ENCODE peak calls at places on chromosomes 11 and 22, in seven cellular contexts. X is Panc1, T is H9, E is HCT116, A is mucosa of descending colon, R is transverse colon, I is progenitor cell of endocrine pancreas. K is an unnamed sample.

GRCh38 chr11:118929496-118930151 is 3.9 kb upstream of the BCL9L start:
- DNase-seq in I (peak), X (no peak), E (peak), A (peak), R (peak), T (peak), K (peak)

GRCh38 chr11:34356576-34356917 is 1.3 kb downstream of the ABTB2 start:
- DNase-seq in I (peak), A (no peak), T (peak), R (no peak), X (no peak), E (no peak), K (peak)

GRCh38 chr22:48244388-48245118 is 1482.1 kb downstream of the TBC1D22A start:
- DNase-seq in A (no peak), X (no peak), R (no peak), T (peak), I (no peak), E (no peak), K (no peak)

GRCh38 chr11:118898400-118899295 is 15.0 kb downstream of the CXCR5 start:
- DNase-seq in R (peak), A (peak), E (no peak), T (no peak), X (no peak), I (no peak), K (no peak)

GRCh38 chr22:25448435-25449051 is 115.9 kb upstream of the GRK3 start:
- DNase-seq in X (no peak), T (no peak), A (peak), R (no peak), I (no peak), E (no peak), K (peak)

GRCh38 chr11:8313504-8314090 is 49.9 kb upstream of the LMO1 start:
- DNase-seq in T (no peak), I (no peak), A (no peak), X (no peak), E (no peak), R (no peak), K (no peak)

GRCh38 chr11:32385998-32386397 is 49.3 kb downstream of the WT1 start:
- DNase-seq in A (no peak), R (peak), X (no peak), I (no peak), T (peak), E (peak), K (peak)

GRCh38 chr22:44100411-44100810 is 76.3 kb downstream of the PARVB start:
- DNase-seq in T (no peak), E (no peak), R (no peak), X (no peak), I (no peak), A (no peak), K (no peak)

GRCh38 chr11:36447514-36447913 is 62.6 kb downstream of the TRAF6 start:
- DNase-seq in R (no peak), E (no peak), A (no peak), T (no peak), I (no peak), X (no peak), K (no peak)

GRCh38 chr11:24748261-24748660 is 251.4 kb downstream of the LUZP2 start:
- DNase-seq in T (no peak), I (no peak), X (no peak), A (no peak), R (no peak), E (no peak), K (no peak)

GRCh38 chr11:132278801-132279574 is 908.6 kb downstream of the NTM start:
- DNase-seq in A (no peak), I (no peak), E (no peak), R (no peak), T (no peak), X (no peak), K (no peak)

GRCh38 chr11:76830639-76831312 is 29.9 kb upstream of the ACER3 start:
- DNase-seq in R (no peak), T (no peak), I (no peak), E (no peak), X (no peak), A (no peak), K (no peak)

GRCh38 chr11:27296406-27296994 is 66.5 kb downstream of the CCDC34 start:
- DNase-seq in A (no peak), R (no peak), E (peak), X (peak), I (no peak), T (no peak), K (peak)

GRCh38 chr11:129225190-129225589 is 33.1 kb upstream of the ARHGAP32 start:
- DNase-seq in A (no peak), X (no peak), E (no peak), I (no peak), T (no peak), R (no peak), K (no peak)

GRCh38 chr11:14075118-14075601 is 112.6 kb downstream of the SPON1 start:
- DNase-seq in I (no peak), X (no peak), A (no peak), T (no peak), E (no peak), R (no peak), K (no peak)

GRCh38 chr11:132336781-132337535 is 966.5 kb downstream of the NTM start:
- DNase-seq in E (no peak), X (no peak), T (no peak), R (no peak), I (no peak), A (no peak), K (no peak)

GRCh38 chr11:73746701-73747100 is 14.2 kb downstream of the RAB6A start:
- DNase-seq in R (no peak), A (no peak), T (no peak), X (no peak), E (no peak), I (no peak), K (no peak)

GRCh38 chr22:22558972-22559603 is at the start of gene PRAME:
- DNase-seq in I (peak), X (peak), R (peak), T (peak), A (peak), E (peak), K (peak)

GRCh38 chr11:45624095-45624494 is 41.3 kb downstream of the CHST1 start:
- DNase-seq in X (no peak), E (no peak), T (no peak), A (no peak), I (no peak), R (no peak), K (no peak)

GRCh38 chr11:71324788-71325417 is 72.5 kb upstream of the SHANK2 start:
- DNase-seq in R (no peak), E (no peak), X (no peak), I (no peak), T (no peak), A (no peak), K (no peak)

GRCh38 chr11:64591257-64592233 is 525 bp downstream of the SLC22A12 start:
- DNase-seq in R (no peak), E (no peak), A (peak), I (no peak), X (no peak), T (no peak), K (no peak)

GRCh38 chr11:118142809-118143208 is 9.8 kb downstream of the SCN4B start:
- DNase-seq in T (no peak), E (no peak), R (peak), I (no peak), X (no peak), A (no peak), K (no peak)

GRCh38 chr11:47330002-47330911 is 22.2 kb downstream of the MYBPC3 start:
- DNase-seq in I (no peak), E (no peak), T (peak), A (no peak), X (no peak), R (no peak), K (no peak)

GRCh38 chr11:126282742-126283591 is at the start of gene TIRAP:
- DNase-seq in E (no peak), R (peak), T (peak), I (peak), A (peak), X (no peak), K (peak)

GRCh38 chr11:65505434-65506315 is 6.8 kb downstream of the MALAT1 start:
- DNase-seq in R (no peak), X (no peak), A (peak), T (peak), I (no peak), E (no peak), K (no peak)

GRCh38 chr22:49812838-49813237 is 14.8 kb downstream of the BRD1 start:
- DNase-seq in A (no peak), E (no peak), X (no peak), I (no peak), T (no peak), R (no peak), K (no peak)

GRCh38 chr22:48080304-48081165 is 1318.1 kb downstream of the TBC1D22A start:
- DNase-seq in A (no peak), T (no peak), R (no peak), I (no peak), E (no peak), X (no peak), K (no peak)

GRCh38 chr11:80698646-80699045 is 1257.8 kb upstream of the TENM4 start:
- DNase-seq in T (no peak), E (no peak), I (no peak), X (no peak), R (no peak), A (no peak), K (no peak)

GRCh38 chr11:125950696-125951645 is 5.1 kb downstream of the VSIG10L2 start:
- DNase-seq in E (no peak), T (no peak), R (peak), X (no peak), A (no peak), I (no peak), K (no peak)

GRCh38 chr11:14384338-14384737 is 25.4 kb upstream of the RRAS2 start:
- DNase-seq in T (no peak), A (no peak), R (no peak), X (no peak), I (no peak), E (no peak), K (no peak)

GRCh38 chr11:102914238-102915043 is 39.7 kb upstream of the MMP12 start:
- DNase-seq in A (no peak), X (peak), I (no peak), E (peak), R (peak), T (peak), K (peak)

GRCh38 chr11:92227954-92228935 is 3.6 kb downstream of the FAT3 start:
- DNase-seq in I (no peak), E (no peak), T (no peak), R (no peak), A (no peak), X (no peak), K (no peak)

GRCh38 chr22:31425331-31426050 is 26.1 kb downstream of the DRG1 start:
- DNase-seq in X (no peak), I (no peak), E (no peak), T (no peak), A (no peak), R (no peak), K (no peak)

GRCh38 chr22:36221799-36222751 is 17.3 kb downstream of the APOL2 start:
- DNase-seq in R (peak), T (peak), X (peak), E (peak), A (peak), I (peak), K (peak)

GRCh38 chr11:1503708-1504104 is 17.1 kb upstream of the MOB2 start:
- DNase-seq in A (no peak), X (no peak), E (no peak), I (no peak), T (no peak), R (no peak), K (no peak)

GRCh38 chr11:107202189-107202588 is 183.9 kb upstream of the GUCY1A2 start:
- DNase-seq in I (no peak), T (no peak), E (no peak), A (no peak), X (no peak), R (no peak), K (no peak)

GRCh38 chr11:125465701-125466100 is 30.4 kb downstream of the FEZ1 start:
- DNase-seq in R (no peak), A (no peak), E (no peak), I (no peak), X (no peak), T (no peak), K (no peak)

GRCh38 chr11:115215694-115216615 is 288.3 kb downstream of the CADM1 start:
- DNase-seq in I (no peak), X (no peak), E (no peak), T (peak), A (no peak), R (no peak), K (no peak)
- TF ChIP-seq CTCF in I (peak), X (peak), E (peak), T (peak), A (no peak), R (no peak), K (no peak)

DNA sequence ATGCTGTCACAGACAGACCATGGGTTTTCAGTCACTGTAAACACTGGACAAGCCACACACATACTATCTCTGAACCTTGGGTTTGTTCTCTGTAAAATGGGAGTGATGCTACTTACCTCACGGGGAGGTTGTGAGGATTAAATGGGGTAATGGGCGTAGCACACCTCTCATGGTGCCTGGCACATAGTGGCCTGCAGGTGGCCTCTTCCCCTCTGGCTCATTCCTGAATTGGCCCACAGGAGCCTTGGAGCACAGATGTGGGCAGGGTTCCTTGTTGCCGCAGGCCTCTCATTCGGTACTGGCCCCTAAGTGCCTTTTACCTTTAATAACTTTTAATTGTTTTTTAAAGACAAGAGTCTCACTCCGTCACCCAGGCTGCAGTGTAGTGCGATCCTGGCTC is 11.7 kb downstream of the MICAL2 start:
- DNase-seq in E (peak), A (no peak), I (no peak), X (no peak), R (no peak), T (peak), K (peak)
- TF ChIP-seq CTCF in E (peak), A (no peak), I (peak), X (peak), R (peak), T (peak), K (peak)

GRCh38 chr11:19216021-19216420 is 14.2 kb upstream of the CSRP3 start:
- DNase-seq in E (no peak), T (no peak), X (no peak), R (no peak), I (no peak), A (no peak), K (no peak)
- TF ChIP-seq CTCF in E (no peak), T (no peak), X (no peak), R (no peak), I (no peak), A (no peak), K (no peak)

DNA sequence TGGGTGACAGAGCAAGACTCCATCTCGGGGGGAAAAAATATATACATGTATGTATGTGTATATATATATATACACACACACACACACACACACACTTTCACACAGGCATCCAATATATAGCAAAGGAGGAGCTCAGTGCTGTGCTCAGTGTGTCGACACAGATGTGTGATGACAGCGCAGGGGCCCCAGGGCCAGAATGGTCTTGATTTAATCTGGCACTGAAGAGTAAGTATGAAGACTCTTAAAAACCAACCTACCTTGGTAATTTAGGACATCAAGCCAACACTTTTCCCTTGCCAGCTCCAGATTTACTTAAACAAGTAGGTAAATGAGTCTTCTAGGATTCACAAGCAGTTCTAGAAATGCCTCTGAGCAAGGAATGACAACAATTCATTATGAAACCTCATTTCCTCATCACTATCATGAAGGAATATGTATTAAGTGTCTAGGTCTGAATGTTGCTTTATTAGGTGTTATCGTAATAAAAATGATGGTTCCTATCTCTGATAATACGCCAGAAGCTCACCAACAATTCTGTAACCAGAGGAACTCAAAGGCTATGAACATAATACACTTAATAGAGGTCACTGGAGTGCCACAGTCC is 71.5 kb downstream of the SGSM3 start:
- DNase-seq in R (no peak), X (no peak), I (no peak), E (no peak), A (no peak), T (no peak), K (no peak)
- TF ChIP-seq CTCF in R (no peak), X (no peak), I (no peak), E (no peak), A (no peak), T (no peak), K (no peak)

GRCh38 chr11:60923800-60924109 is 505 bp upstream of the TMEM132A start:
- DNase-seq in I (no peak), X (no peak), R (no peak), A (no peak), E (no peak), T (no peak), K (no peak)

GRCh38 chr11:60924906-60925684 is 835 bp downstream of the TMEM132A start:
- DNase-seq in A (no peak), I (no peak), T (no peak), X (no peak), E (no peak), R (no peak), K (no peak)

GRCh38 chr11:60923326-60923725 is 934 bp upstream of the TMEM132A start:
- DNase-seq in R (no peak), X (no peak), T (no peak), E (no peak), A (no peak), I (no peak), K (no peak)

GRCh38 chr11:60922906-60923305 is 1.4 kb upstream of the TMEM132A start:
- DNase-seq in A (no peak), T (no peak), I (no peak), X (no peak), R (no peak), E (no peak), K (no peak)

DNA sequence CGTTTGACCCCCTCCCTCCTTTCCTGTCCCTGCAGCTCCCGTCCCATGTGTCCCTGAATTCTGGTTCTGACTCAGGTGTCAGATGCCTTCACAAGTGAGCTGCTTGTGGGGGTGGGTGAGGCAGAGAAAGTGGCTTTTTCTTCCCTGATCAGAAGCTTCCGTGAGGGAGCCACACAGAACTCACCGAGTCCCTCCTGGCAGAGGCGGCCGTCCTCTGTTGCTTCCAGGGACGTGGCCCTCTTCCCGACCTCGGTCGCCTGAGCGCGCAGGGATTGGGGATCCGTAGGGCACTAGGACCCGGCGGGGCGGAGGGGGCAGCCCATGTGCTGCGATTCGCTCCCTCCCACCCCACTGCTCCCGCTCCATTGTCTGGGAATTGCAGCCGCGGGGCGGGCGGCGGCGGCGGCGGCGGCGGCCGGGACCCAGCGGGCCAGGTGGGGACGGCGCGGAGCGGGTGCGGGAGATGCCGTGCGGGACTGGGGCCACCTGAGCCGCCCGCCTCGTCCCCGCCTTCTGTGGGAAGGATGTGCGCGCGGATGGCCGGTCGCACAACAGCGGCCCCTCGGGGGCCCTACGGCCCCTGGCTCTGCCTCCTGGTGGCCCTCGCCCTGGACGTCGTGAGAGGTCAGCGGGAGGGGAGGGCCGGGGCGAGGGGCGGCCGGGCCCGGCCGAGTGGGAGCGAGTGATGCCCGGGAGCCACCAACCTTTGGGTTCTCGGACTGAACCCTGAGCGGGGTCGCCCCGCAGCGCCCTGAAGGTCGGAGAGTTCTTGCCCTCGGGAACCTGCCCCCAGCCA is at the start of gene TMEM132A:
- DNase-seq in R (peak), X (no peak), A (peak), I (peak), T (peak), E (peak), K (peak)
- TF ChIP-seq CTCF in R (no peak), X (no peak), A (no peak), I (no peak), T (peak), E (no peak), K (no peak)

DNA sequence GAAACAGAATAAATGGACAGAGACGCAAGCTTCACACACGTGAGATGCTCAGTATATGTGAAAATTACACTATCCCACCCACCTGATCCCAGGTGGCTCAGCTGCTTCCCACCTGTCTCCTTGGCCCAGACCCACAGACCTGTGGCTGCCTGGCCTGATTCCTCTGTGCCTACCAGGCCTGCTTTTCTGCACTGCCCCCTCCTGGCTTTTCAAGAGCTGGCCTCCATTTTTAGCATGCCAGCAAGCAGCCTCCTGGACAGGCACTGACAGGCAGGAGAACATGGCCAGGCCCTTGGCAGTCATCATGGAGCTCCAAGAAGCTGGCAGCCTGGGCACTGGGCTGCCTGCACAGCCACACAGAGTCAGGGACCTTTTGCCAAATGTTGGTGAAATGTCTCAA is 79.5 kb upstream of the HMGXB4 start:
- DNase-seq in R (no peak), I (no peak), E (no peak), A (no peak), T (peak), X (no peak), K (no peak)
- TF ChIP-seq CTCF in R (no peak), I (peak), E (peak), A (no peak), T (peak), X (peak), K (no peak)